ENCODE peak calls at places on chromosomes 3 and 15, in six cellular contexts. A is mesendoderm, J is neuronal stem cell, K is IMR-90, B is trophoblast cell, Y is H1. T is an unnamed sample. For H3K36me3, the result is how much of the 10 kb centered on the place peaks cover.

GRCh38 chr3:41503998-41504623 is 304.8 kb downstream of the CTNNB1 start:
- DNase-seq in A (no peak), Y (no peak), B (no peak), K (no peak), J (no peak), T (no peak)

GRCh38 chr3:95215437-95215836 is 1152.6 kb downstream of the NSUN3 start:
- DNase-seq in Y (no peak), B (no peak), A (no peak), J (no peak), K (no peak), T (no peak)

GRCh38 chr3:171876651-171877272 is 33.6 kb downstream of the TMEM212 start:
- DNase-seq in K (peak), J (no peak), B (peak), Y (no peak), A (no peak), T (peak)

GRCh38 chr3:146523536-146523935 is 20.9 kb downstream of the PLSCR1 start:
- DNase-seq in B (no peak), A (no peak), J (no peak), K (no peak), Y (no peak), T (peak)

GRCh38 chr15:63221346-63221745 is 31.9 kb downstream of the RAB8B start:
- DNase-seq in A (no peak), B (peak), K (peak), J (no peak), Y (no peak), T (no peak)

GRCh38 chr15:83118291-83118827 is 10.9 kb downstream of the TM6SF1 start:
- DNase-seq in Y (no peak), J (no peak), A (no peak), B (no peak), K (no peak), T (no peak)

GRCh38 chr3:165749817-165750216 is 87.4 kb downstream of the BCHE start:
- DNase-seq in J (no peak), B (no peak), Y (no peak), A (no peak), K (no peak), T (no peak)

GRCh38 chr3:42153039-42153438 is 61.9 kb downstream of the TRAK1 start:
- DNase-seq in J (no peak), Y (no peak), A (no peak), K (no peak), B (no peak), T (no peak)

GRCh38 chr3:129413687-129414506 is 14.5 kb downstream of the EFCAB12 start:
- DNase-seq in Y (no peak), J (no peak), A (no peak), K (peak), B (no peak), T (peak)

GRCh38 chr3:100781311-100781710 is 72.0 kb downstream of the TFG start:
- DNase-seq in K (peak), B (no peak), Y (no peak), J (no peak), A (peak), T (no peak)

GRCh38 chr3:116339441-116340028 is 105.8 kb downstream of the LSAMP start:
- DNase-seq in Y (no peak), J (no peak), A (peak), K (peak), B (no peak), T (peak)

GRCh38 chr3:125437631-125438435 is 62.7 kb upstream of the ZNF148 start:
- DNase-seq in B (peak), K (peak), Y (peak), J (peak), A (peak), T (peak)

GRCh38 chr15:40702077-40702476 is 7.1 kb downstream of the RAD51 start:
- DNase-seq in B (no peak), K (peak), A (peak), J (no peak), Y (no peak), T (peak)

GRCh38 chr15:66670698-66671580 is 31.1 kb upstream of the SMAD6 start:
- DNase-seq in A (peak), J (no peak), B (peak), Y (peak), K (no peak), T (no peak)

GRCh38 chr3:138344754-138345153 is 3.6 kb upstream of the MRAS start:
- DNase-seq in A (no peak), J (no peak), B (no peak), Y (no peak), K (no peak), T (no peak)

GRCh38 chr15:55942332-55942731 is 51.1 kb downstream of the NEDD4 start:
- DNase-seq in Y (no peak), A (no peak), B (no peak), J (no peak), K (no peak), T (no peak)

GRCh38 chr3:182585532-182586150 is 207.7 kb upstream of the ATP11B start:
- DNase-seq in A (no peak), K (no peak), J (no peak), B (no peak), Y (no peak), T (no peak)

GRCh38 chr15:58686286-58686685 is 63.2 kb downstream of the ADAM10 start:
- DNase-seq in K (no peak), J (no peak), B (no peak), A (peak), Y (no peak), T (no peak)

GRCh38 chr3:123102826-123103225 is 36.0 kb downstream of the PDIA5 start:
- DNase-seq in K (no peak), A (no peak), B (peak), Y (no peak), J (no peak), T (no peak)
- H3K36me3 ChIP-seq in K (under half), A (under half), B (under half), Y (under half), J (under half), T (half or more)

DNA sequence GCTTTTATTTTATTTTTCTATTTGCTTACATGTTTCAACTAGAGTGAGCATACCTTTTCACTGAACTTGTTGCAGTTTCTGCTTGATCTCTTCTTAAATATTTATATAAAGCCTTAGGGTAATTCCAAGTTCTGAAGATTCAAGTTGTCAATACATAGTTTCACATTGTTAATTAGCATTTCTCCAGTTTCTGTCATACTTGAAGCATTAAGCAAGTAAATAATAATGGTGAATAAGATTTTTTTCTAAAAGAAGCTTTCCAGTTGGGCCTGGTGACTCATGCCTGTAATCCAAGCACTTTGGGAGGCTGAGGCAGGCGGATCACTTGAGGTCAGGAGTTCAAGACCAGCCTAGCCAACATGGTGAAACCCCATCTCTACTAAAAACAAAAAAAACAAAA is 53.9 kb downstream of the CALML4 start:
- DNase-seq in Y (no peak), B (peak), K (peak), J (no peak), A (no peak), T (peak)
- H3K23ac ChIP-seq in Y (no peak), B (no peak), K (no peak), J (no peak), A (no peak), T (no peak)

DNA sequence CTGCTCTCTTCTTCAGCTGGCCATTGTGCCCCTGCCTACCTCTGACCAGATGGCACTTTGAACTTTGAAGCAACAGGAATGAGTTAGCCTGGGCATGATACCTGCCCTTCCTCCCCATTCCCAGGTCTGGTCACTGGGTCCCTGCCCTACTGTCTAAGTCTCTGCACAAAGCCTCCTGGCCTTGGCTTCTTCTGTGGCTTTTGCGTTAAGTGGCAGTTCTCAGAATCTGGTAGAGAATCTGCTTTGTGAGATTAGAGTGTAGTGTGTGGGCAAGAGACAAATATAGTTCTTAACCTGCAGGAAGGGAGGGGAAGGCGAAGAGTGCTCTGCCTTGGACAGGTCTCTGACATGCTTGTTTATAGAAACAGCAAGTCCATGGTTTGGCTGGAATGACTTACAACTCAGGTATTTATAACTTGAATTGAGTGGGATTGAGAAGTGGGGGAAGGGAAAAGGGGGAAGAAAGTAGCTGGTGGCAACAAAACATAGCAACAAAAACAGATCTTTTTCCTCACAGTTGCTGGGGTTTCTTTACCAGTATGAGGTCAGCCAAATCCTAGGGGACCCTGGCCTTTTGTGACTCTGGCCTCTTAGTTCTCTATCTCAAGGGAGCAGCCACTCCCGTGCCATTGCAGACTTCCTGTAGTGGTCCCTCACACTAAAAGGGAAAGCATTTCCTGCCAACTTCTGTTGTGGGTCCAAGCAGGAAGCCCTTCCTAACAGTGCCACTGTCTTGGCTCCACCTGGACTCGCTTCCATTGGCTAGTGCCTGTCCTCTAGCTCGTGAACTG is 16.7 kb downstream of the MAPKBP1 start:
- DNase-seq in A (peak), B (no peak), J (no peak), K (peak), Y (no peak), T (peak)
- H3K9ac ChIP-seq in A (no peak), B (no peak), J (no peak), K (no peak), Y (no peak), T (peak)

GRCh38 chr3:102177075-102177755 is 257.6 kb upstream of the ZPLD1 start:
- DNase-seq in B (peak), K (no peak), A (no peak), J (no peak), Y (no peak), T (no peak)
- H3K36me3 ChIP-seq in B (under half), K (under half), A (under half), J (under half), Y (under half), T (under half)

GRCh38 chr3:78919021-78919755 is 848.6 kb downstream of the ROBO1 start:
- DNase-seq in K (peak), J (no peak), A (peak), B (peak), Y (no peak), T (peak)
- H3K23ac ChIP-seq in K (peak), J (no peak), A (no peak), B (no peak), Y (no peak), T (no peak)

GRCh38 chr3:155217591-155217990 is 75.9 kb downstream of the STRIT1 start:
- DNase-seq in Y (no peak), A (no peak), B (peak), J (no peak), K (peak), T (peak)
- H3K9ac ChIP-seq in Y (no peak), A (no peak), B (no peak), J (no peak), K (no peak), T (no peak)